ENCODE peak calls at places on chromosome 11, in four cellular contexts. P is psoas muscle; D is stimulated activated naive B cell treated with anti-CD40 and anti-IgM and Interleukin-4, amounts not matched to agents 10 μg/mL and 1 μg/mL and 100 μg/mL, for 72 hours; M is fibroblast of lung. Z is an unnamed sample.

GRCh38 chr11:68950776-68951175 is 30.0 kb downstream of the MRGPRD start:
- DNase-seq in P (no peak), D (no peak), M (no peak), Z (no peak)

GRCh38 chr11:68938816-68939582 is 35.3 kb downstream of the IGHMBP2 start:
- DNase-seq in P (no peak), D (no peak), M (no peak), Z (no peak)

GRCh38 chr11:31813242-31813960 is 2.3 kb upstream of the PAX6 start:
- DNase-seq in P (no peak), D (no peak), M (no peak), Z (no peak)

GRCh38 chr11:112797653-112798293 is 163.4 kb upstream of the NCAM1 start:
- DNase-seq in P (no peak), D (no peak), M (peak; percentile 11), Z (peak; percentile 28)

GRCh38 chr11:1067812-1068496 is 6.7 kb upstream of the MUC2 start:
- DNase-seq in P (no peak), D (no peak), M (no peak), Z (no peak)

GRCh38 chr11:128809128-128809527 is 58.0 kb downstream of the KCNJ1 start:
- DNase-seq in P (no peak), D (no peak), M (no peak), Z (no peak)

GRCh38 chr11:35077709-35078695 is 61.0 kb upstream of the CD44 start:
- DNase-seq in P (no peak), D (peak; percentile 69), M (no peak), Z (no peak)

GRCh38 chr11:78929092-78929905 is 354.6 kb upstream of the NARS2 start:
- DNase-seq in P (no peak), D (no peak), M (no peak), Z (no peak)

GRCh38 chr11:18804621-18805020 is 13.0 kb upstream of the PTPN5 start:
- DNase-seq in P (no peak), D (no peak), M (peak; percentile 7), Z (peak; percentile 1)

GRCh38 chr11:125201525-125202121 is 37.1 kb downstream of the PKNOX2 start:
- DNase-seq in P (peak; percentile 29), D (no peak), M (no peak), Z (no peak)

GRCh38 chr11:47992959-47993820 is 12.8 kb downstream of the PTPRJ start:
- DNase-seq in P (no peak), D (no peak), M (peak; percentile 85), Z (peak; percentile 71)

GRCh38 chr11:61682093-61682732 is 2.0 kb downstream of the DAGLA start:
- DNase-seq in P (peak; percentile 81), D (no peak), M (no peak), Z (no peak)

GRCh38 chr11:75272391-75272790 is 31.8 kb downstream of the TPBGL start:
- DNase-seq in P (no peak), D (no peak), M (no peak), Z (no peak)

GRCh38 chr11:79060081-79060480 is 380.7 kb downstream of the TENM4 start:
- DNase-seq in P (no peak), D (no peak), M (no peak), Z (no peak)

GRCh38 chr11:68053117-68053516 is 14.3 kb downstream of the TCIRG1 start:
- DNase-seq in P (no peak), D (no peak), M (no peak), Z (no peak)

GRCh38 chr11:38169286-38169685 is 1571.2 kb upstream of the RAG2 start:
- DNase-seq in P (no peak), D (no peak), M (peak; percentile 67), Z (no peak)

GRCh38 chr11:113474362-113475159 is 637 bp downstream of the DRD2 start:
- DNase-seq in P (peak; percentile 70), D (peak; percentile 4), M (peak; percentile 73), Z (peak; percentile 80)

GRCh38 chr11:5232150-5232549 is 2.1 kb downstream of the HBD start:
- DNase-seq in P (no peak), D (no peak), M (no peak), Z (no peak)

GRCh38 chr11:7348432-7349298 is 97.0 kb downstream of the SYT9 start:
- DNase-seq in P (no peak), D (no peak), M (no peak), Z (no peak)

GRCh38 chr11:2102132-2102882 is 36.9 kb downstream of the IGF2 start:
- DNase-seq in P (no peak), D (no peak), M (no peak), Z (no peak)

GRCh38 chr11:83162377-83162776 is 5.4 kb downstream of the PCF11 start:
- DNase-seq in P (no peak), D (no peak), M (peak; percentile 31), Z (no peak)

GRCh38 chr11:64744544-64745218 is 739 bp upstream of the RASGRP2 start:
- DNase-seq in P (no peak), D (no peak), M (no peak), Z (no peak)

GRCh38 chr11:48017105-48017874 is 36.9 kb downstream of the PTPRJ start:
- DNase-seq in P (no peak), D (no peak), M (no peak), Z (no peak)

GRCh38 chr11:94543695-94544581 is at the start of gene FUT4:
- DNase-seq in P (peak; percentile 86), D (peak; percentile 70), M (peak; percentile 79), Z (peak; percentile 79)

GRCh38 chr11:46306296-46306853 is 28.9 kb downstream of the CREB3L1 start:
- DNase-seq in P (no peak), D (no peak), M (peak; percentile 44), Z (no peak)

GRCh38 chr11:117011541-117011908 is 86.7 kb downstream of the SIK3 start:
- DNase-seq in P (no peak), D (no peak), M (no peak), Z (no peak)

GRCh38 chr11:12159351-12160099 is 49.1 kb downstream of the MICAL2 start:
- DNase-seq in P (no peak), D (no peak), M (peak; percentile 96), Z (peak; percentile 88)

GRCh38 chr11:117950320-117950719 is 21.1 kb upstream of the TMPRSS13 start:
- DNase-seq in P (no peak), D (no peak), M (no peak), Z (no peak)

GRCh38 chr11:69474736-69475135 is 6.7 kb upstream of the LINC01488 start:
- DNase-seq in P (no peak), D (no peak), M (no peak), Z (no peak)

GRCh38 chr11:19191530-19192169 is 10.1 kb downstream of the CSRP3 start:
- DNase-seq in P (no peak), D (no peak), M (no peak), Z (no peak)

GRCh38 chr11:67648140-67648795 is 2.3 kb downstream of the ACY3 start:
- DNase-seq in P (no peak), D (peak; percentile 68), M (no peak), Z (no peak)

GRCh38 chr11:64848214-64848778 is 3.8 kb upstream of the CDC42BPG start:
- DNase-seq in P (no peak), D (no peak), M (no peak), Z (no peak)

Z was measured in AG08395.